ENCODE peak calls at places on chromosomes 13 and 19, in seven cellular contexts. B is BE2C; Q is kidney tubule cell; H is neuronal stem cell; C is mammary epithelial cell; F is central memory CD4-positive, alpha-beta T cell; X is WTC11. T is an unnamed sample.

GRCh38 chr19:45637890-45638667 is 1.1 kb downstream of the EML2 start:
- DNase-seq in Q (peak), F (no peak), X (no peak), H (no peak), B (no peak), C (peak), T (no peak)

GRCh38 chr19:2421581-2422306 is 5.6 kb downstream of the TIMM13 start:
- DNase-seq in Q (no peak), F (no peak), C (no peak), B (peak), X (no peak), H (no peak), T (no peak)

GRCh38 chr13:101942038-101942437 is 459.8 kb downstream of the FGF14 start:
- DNase-seq in Q (peak), F (no peak), H (peak), C (peak), X (peak), B (peak), T (no peak)

GRCh38 chr19:13017306-13018036 is 22.2 kb downstream of the NFIX start:
- DNase-seq in F (no peak), H (no peak), Q (no peak), C (peak), X (no peak), B (no peak), T (no peak)

GRCh38 chr13:23615677-23616076 is 45.5 kb downstream of the TNFRSF19 start:
- DNase-seq in H (peak), F (no peak), C (no peak), B (no peak), X (no peak), Q (peak), T (peak)

GRCh38 chr13:60267498-60268202 is 103.9 kb upstream of the DIAPH3 start:
- DNase-seq in B (no peak), C (no peak), H (no peak), X (peak), F (peak), Q (peak), T (no peak)

GRCh38 chr19:13799669-13800068 is 4.4 kb downstream of the ZSWIM4 start:
- DNase-seq in X (no peak), F (no peak), B (no peak), H (no peak), Q (no peak), C (no peak), T (no peak)

GRCh38 chr19:13207237-13208130 is 57.3 kb downstream of the IER2 start:
- DNase-seq in H (no peak), X (no peak), C (no peak), B (no peak), Q (peak), F (no peak), T (no peak)

GRCh38 chr13:108897955-108898354 is 268.5 kb downstream of the MYO16 start:
- DNase-seq in C (no peak), H (no peak), Q (no peak), B (no peak), X (no peak), F (no peak), T (no peak)